ENCODE peak calls at places on chromosomes 12 and 14, in ten cellular contexts. Q, Z, X, Y, P, O, B, A, R and G are unnamed samples.

GRCh38 chr12:49974231-49974675 is 1.5 kb downstream of the AQP6 start:
- DNase-seq in O (peak; percentile 84), Y (peak; percentile 41), A (peak; percentile 76), Z (no peak), R (no peak), X (no peak), Q (peak; percentile 70), B (peak; percentile 86), P (no peak), G (no peak)

GRCh38 chr12:49683604-49684309 is 23.4 kb downstream of the FMNL3 start:
- DNase-seq in O (no peak), P (no peak), R (no peak), Z (no peak), A (no peak), Y (no peak), B (no peak), Q (no peak), X (no peak), G (no peak)

GRCh38 chr12:124506145-124506831 is 61.1 kb downstream of the NCOR2 start:
- DNase-seq in Z (no peak), A (no peak), X (no peak), Y (no peak), B (no peak), P (no peak), O (peak; percentile 93), R (peak; percentile 81), Q (peak; percentile 86), G (no peak)

GRCh38 chr12:57230381-57231155 is 1.1 kb downstream of the SHMT2 start:
- DNase-seq in Z (no peak), P (no peak), O (no peak), B (no peak), R (no peak), X (no peak), A (no peak), Y (no peak), Q (no peak), G (no peak)

GRCh38 chr12:52501490-52501889 is 8.4 kb upstream of the KRT6A start:
- DNase-seq in Y (no peak), A (no peak), X (no peak), Q (no peak), B (no peak), P (no peak), R (no peak), Z (no peak), O (no peak), G (no peak)

GRCh38 chr12:109739747-109740693 is 26.4 kb downstream of the FAM222A start:
- DNase-seq in P (no peak), A (no peak), B (peak; percentile 79), O (peak; percentile 23), R (no peak), X (no peak), Q (no peak), Y (no peak), Z (no peak), G (no peak)

GRCh38 chr12:56165369-56165768 is 7.2 kb downstream of the MYL6 start:
- DNase-seq in A (no peak), R (no peak), O (no peak), Q (no peak), B (no peak), Z (no peak), P (no peak), X (no peak), Y (no peak), G (no peak)

GRCh38 chr12:52521175-52521574 is 981 bp upstream of the KRT5 start:
- DNase-seq in Y (no peak), Q (no peak), Z (peak; percentile 29), B (peak; percentile 68), O (no peak), A (no peak), R (no peak), X (no peak), P (no peak), G (peak; percentile 95)

GRCh38 chr14:63045234-63045611 is at the start of gene KCNH5:
- DNase-seq in Q (peak; percentile 10), B (peak; percentile 94), A (peak; percentile 36), R (peak; percentile 64), Z (no peak), P (peak; percentile 8), Y (no peak), O (peak; percentile 47), X (no peak), G (peak; percentile 53)

GRCh38 chr12:113472191-113473190 is 820 bp upstream of the LHX5 start:
- DNase-seq in R (no peak), O (no peak), Q (no peak), A (no peak), X (no peak), Y (no peak), P (no peak), Z (no peak), B (no peak), G (no peak)

GRCh38 chr14:67457782-67458181 is 30.7 kb downstream of the TMEM229B start:
- DNase-seq in Q (peak; percentile 19), Z (no peak), R (no peak), O (peak; percentile 52), P (no peak), B (peak; percentile 76), Y (no peak), A (no peak), X (no peak), G (no peak)

GRCh38 chr14:75418779-75419768 is 8.7 kb upstream of the JDP2 start:
- DNase-seq in Y (no peak), O (peak; percentile 51), X (peak; percentile 43), B (peak; percentile 88), P (no peak), R (no peak), A (no peak), Z (no peak), Q (no peak), G (no peak)

GRCh38 chr14:104201063-104201462 is 62.7 kb downstream of the KIF26A start:
- DNase-seq in Z (no peak), Y (no peak), A (no peak), P (no peak), B (no peak), X (no peak), R (no peak), Q (no peak), O (no peak), G (no peak)

GRCh38 chr14:68243441-68244010 is 423.9 kb downstream of the RAD51B start:
- DNase-seq in B (no peak), P (no peak), Z (no peak), A (no peak), O (no peak), Q (no peak), R (no peak), Y (no peak), X (no peak), G (no peak)

GRCh38 chr12:95511962-95512361 is 38.0 kb downstream of the METAP2 start:
- DNase-seq in A (no peak), Q (no peak), Y (no peak), O (no peak), P (no peak), B (no peak), Z (no peak), R (no peak), X (no peak), G (no peak)

GRCh38 chr12:38547586-38547985 is 231.0 kb downstream of the ALG10B start:
- DNase-seq in X (no peak), Z (no peak), P (no peak), Y (no peak), R (no peak), Q (no peak), A (no peak), O (no peak), B (no peak), G (peak; percentile 78)

GRCh38 chr12:94749890-94750289 is 99.5 kb upstream of the TMCC3 start:
- DNase-seq in P (no peak), X (no peak), R (no peak), Y (no peak), O (no peak), A (no peak), Q (no peak), B (no peak), Z (no peak), G (no peak)

GRCh38 chr14:22184157-22185025 is 404.6 kb downstream of the DAD1 start:
- DNase-seq in Q (no peak), P (no peak), R (no peak), X (no peak), Z (no peak), B (no peak), A (no peak), O (no peak), Y (no peak), G (no peak)

GRCh38 chr14:102418169-102418852 is 55.6 kb downstream of the TECPR2 start:
- DNase-seq in P (no peak), Y (no peak), A (no peak), Q (no peak), X (no peak), R (no peak), O (no peak), B (peak; percentile 40), Z (no peak), G (no peak)

GRCh38 chr12:131176266-131176665 is 222.6 kb downstream of the ADGRD1 start:
- DNase-seq in Z (no peak), R (no peak), O (no peak), P (no peak), Q (no peak), Y (no peak), X (no peak), A (no peak), B (peak; percentile 39), G (no peak)

GRCh38 chr14:90384543-90384911 is 12.3 kb upstream of the CALM1 start:
- DNase-seq in Z (no peak), Q (no peak), X (no peak), A (no peak), P (no peak), Y (no peak), R (no peak), B (no peak), O (no peak), G (peak; percentile 30)

GRCh38 chr12:112798019-112798760 is 6.6 kb downstream of the RPH3A start:
- DNase-seq in Q (no peak), Z (no peak), Y (no peak), X (no peak), R (no peak), B (no peak), A (no peak), O (no peak), P (no peak), G (no peak)

GRCh38 chr12:34291001-34291400 is 268.7 kb downstream of the ALG10 start:
- DNase-seq in P (no peak), B (peak; percentile 39), Z (no peak), X (no peak), Y (no peak), O (no peak), A (no peak), R (no peak), Q (peak; percentile 2), G (no peak)

GRCh38 chr12:6345319-6346071 is 3.6 kb upstream of the TNFRSF1A start:
- DNase-seq in A (no peak), Q (no peak), X (no peak), Z (no peak), P (peak; percentile 93), Y (no peak), O (no peak), R (no peak), B (peak; percentile 84), G (peak; percentile 81)

GRCh38 chr14:104843442-104844305 is 21.4 kb upstream of the CEP170B start:
- DNase-seq in B (peak; percentile 81), Z (no peak), R (no peak), P (no peak), X (no peak), Q (no peak), Y (no peak), O (no peak), A (no peak), G (no peak)

GRCh38 chr12:95218164-95218851 is 701 bp downstream of the VEZT start:
- DNase-seq in O (no peak), P (peak; percentile 83), Q (no peak), Z (no peak), R (peak; percentile 24), Y (peak; percentile 39), X (peak; percentile 29), B (no peak), A (no peak), G (peak; percentile 85)

GRCh38 chr12:115934046-115934445 is 343.4 kb downstream of the MED13L start:
- DNase-seq in Y (no peak), R (no peak), X (no peak), Z (no peak), Q (no peak), B (peak; percentile 33), O (peak; percentile 62), A (no peak), P (no peak), G (no peak)

GRCh38 chr14:52219488-52220084 is 47.9 kb upstream of the PTGDR start:
- DNase-seq in Q (no peak), R (no peak), Z (no peak), O (no peak), A (no peak), X (no peak), P (no peak), Y (no peak), B (no peak), G (peak; percentile 19)